ENCODE peak calls at places on chromosome 22, in six cellular contexts. Y is GM13977; C is AG08395; L is naive thymus-derived CD8-positive, alpha-beta T cell; Q is mucosa of gallbladder; H is COR-L47. B is an unnamed sample.

GRCh38 chr22:50314455-50315288 is 7.2 kb upstream of the PLXNB2 start:
- DNase-seq in H (no peak), Q (peak; percentile 58), C (no peak), Y (peak; percentile 89), L (peak; percentile 39), B (peak; percentile 73)

GRCh38 chr22:27502327-27502726 is 299.2 kb downstream of the MN1 start:
- DNase-seq in Q (no peak), Y (no peak), L (no peak), H (no peak), C (no peak), B (peak; percentile 43)

GRCh38 chr22:47045691-47046410 is 283.4 kb downstream of the TBC1D22A start:
- DNase-seq in C (no peak), Y (no peak), H (no peak), Q (no peak), L (no peak), B (no peak)

GRCh38 chr22:23213031-23213555 is 32.8 kb downstream of the BCR start:
- DNase-seq in Y (no peak), H (no peak), C (no peak), L (no peak), Q (no peak), B (no peak)

GRCh38 chr22:49093192-49093880 is 734.3 kb downstream of the BRD1 start:
- DNase-seq in Y (no peak), Q (no peak), C (no peak), H (peak; percentile 91), L (no peak), B (no peak)

GRCh38 chr22:39992088-39992826 is 2.5 kb upstream of the FAM83F start:
- DNase-seq in Y (no peak), Q (no peak), H (no peak), L (no peak), C (no peak), B (no peak)

GRCh38 chr22:47888807-47889206 is 1126.4 kb downstream of the TBC1D22A start:
- DNase-seq in L (no peak), Y (no peak), Q (no peak), H (no peak), C (no peak), B (no peak)

GRCh38 chr22:24831678-24832077 is 25.7 kb downstream of the SGSM1 start:
- DNase-seq in Q (no peak), H (no peak), L (no peak), C (no peak), Y (no peak), B (no peak)

B was measured in ELF-1.